ENCODE peak calls at places on chromosomes 1 and 21, in six cellular contexts. K, H, I, L, A and J are unnamed samples.

GRCh38 chr1:65389296-65389695 is 31.2 kb upstream of the LEPR start:
- DNase-seq in K (no peak), H (no peak), I (no peak), L (no peak), A (no peak), J (no peak)

GRCh38 chr1:235557495-235557894 is 53.2 kb upstream of the B3GALNT2 start:
- DNase-seq in K (no peak), H (no peak), I (peak), L (no peak), A (no peak), J (no peak)

GRCh38 chr1:78043436-78043835 is 2.3 kb upstream of the GIPC2 start:
- DNase-seq in K (no peak), H (no peak), I (no peak), L (no peak), A (no peak), J (no peak)

GRCh38 chr1:201553496-201554166 is 14.7 kb downstream of the NAV1 start:
- DNase-seq in K (peak), H (no peak), I (no peak), L (no peak), A (no peak), J (no peak)

GRCh38 chr1:218804014-218804785 is 369.5 kb upstream of the LYPLAL1 start:
- DNase-seq in K (peak), H (no peak), I (no peak), L (no peak), A (no peak), J (no peak)

GRCh38 chr1:909861-910310 is 13.8 kb upstream of the SAMD11 start:
- DNase-seq in K (no peak), H (no peak), I (no peak), L (peak), A (no peak), J (no peak)

GRCh38 chr1:210143465-210144062 is 89.0 kb upstream of the SERTAD4 start:
- DNase-seq in K (peak), H (peak), I (peak), L (peak), A (peak), J (peak)

GRCh38 chr1:25611843-25612242 is 4.7 kb upstream of the MAN1C1 start:
- DNase-seq in K (no peak), H (no peak), I (no peak), L (no peak), A (no peak), J (no peak)

GRCh38 chr1:8985915-8986813 is 40.1 kb downstream of the SLC2A7 start:
- DNase-seq in K (peak), H (peak), I (no peak), L (peak), A (peak), J (peak)

GRCh38 chr1:67749263-67749843 is 64.4 kb downstream of the GADD45A start:
- DNase-seq in K (no peak), H (no peak), I (no peak), L (no peak), A (no peak), J (no peak)

GRCh38 chr1:18480315-18481189 is at the start of gene KLHDC7A:
- DNase-seq in K (no peak), H (no peak), I (no peak), L (no peak), A (peak), J (no peak)

GRCh38 chr21:41080485-41080884 is 87.5 kb upstream of the BACE2 start:
- DNase-seq in K (no peak), H (no peak), I (no peak), L (no peak), A (no peak), J (no peak)

GRCh38 chr1:66535149-66535548 is 1.2 kb downstream of the SGIP1 start:
- DNase-seq in K (no peak), H (no peak), I (no peak), L (no peak), A (no peak), J (no peak)

GRCh38 chr1:216945506-216946080 is 222.4 kb upstream of the ESRRG start:
- DNase-seq in K (no peak), H (no peak), I (no peak), L (no peak), A (no peak), J (no peak)

GRCh38 chr1:107477233-107477632 is 336.4 kb downstream of the NTNG1 start:
- DNase-seq in K (no peak), H (no peak), I (peak), L (no peak), A (peak), J (no peak)

GRCh38 chr1:6785721-6786505 is 659 bp downstream of the CAMTA1 start:
- DNase-seq in K (peak), H (peak), I (peak), L (no peak), A (peak), J (no peak)

GRCh38 chr1:8520483-8520966 is 202.6 kb downstream of the SLC45A1 start:
- DNase-seq in K (no peak), H (no peak), I (no peak), L (no peak), A (no peak), J (no peak)

GRCh38 chr1:187921426-187921825 is 1092.7 kb downstream of the PLA2G4A start:
- DNase-seq in K (peak), H (no peak), I (no peak), L (no peak), A (peak), J (no peak)

GRCh38 chr1:36083635-36084501 is at the start of gene TEKT2:
- DNase-seq in K (no peak), H (no peak), I (no peak), L (peak), A (no peak), J (peak)

GRCh38 chr1:165949335-165950130 is 122.1 kb downstream of the UCK2 start:
- DNase-seq in K (no peak), H (no peak), I (no peak), L (no peak), A (no peak), J (no peak)

GRCh38 chr1:175530981-175531380 is 212.4 kb downstream of the TNR start:
- DNase-seq in K (no peak), H (no peak), I (no peak), L (no peak), A (no peak), J (no peak)

GRCh38 chr1:204043680-204044079 is 29.2 kb upstream of the SOX13 start:
- DNase-seq in K (no peak), H (peak), I (no peak), L (no peak), A (no peak), J (no peak)

GRCh38 chr1:208265525-208265924 is 21.3 kb upstream of the PLXNA2 start:
- DNase-seq in K (no peak), H (no peak), I (no peak), L (no peak), A (no peak), J (no peak)

GRCh38 chr1:42941640-42942330 is 16.9 kb downstream of the SLC2A1 start:
- DNase-seq in K (peak), H (peak), I (peak), L (no peak), A (peak), J (peak)

GRCh38 chr1:30527511-30528140 is 195.8 kb downstream of the MATN1 start:
- DNase-seq in K (no peak), H (peak), I (no peak), L (no peak), A (no peak), J (peak)

GRCh38 chr21:38798481-38798882 is 7.2 kb upstream of the ETS2 start:
- DNase-seq in K (no peak), H (no peak), I (peak), L (no peak), A (peak), J (no peak)

GRCh38 chr21:44657635-44658183 is at the start of gene KRTAP12-3:
- DNase-seq in K (peak), H (no peak), I (peak), L (no peak), A (no peak), J (no peak)
- H3K27ac ChIP-seq in K (no peak), H (no peak), I (peak), L (no peak), A (no peak), J (no peak)

DNA sequence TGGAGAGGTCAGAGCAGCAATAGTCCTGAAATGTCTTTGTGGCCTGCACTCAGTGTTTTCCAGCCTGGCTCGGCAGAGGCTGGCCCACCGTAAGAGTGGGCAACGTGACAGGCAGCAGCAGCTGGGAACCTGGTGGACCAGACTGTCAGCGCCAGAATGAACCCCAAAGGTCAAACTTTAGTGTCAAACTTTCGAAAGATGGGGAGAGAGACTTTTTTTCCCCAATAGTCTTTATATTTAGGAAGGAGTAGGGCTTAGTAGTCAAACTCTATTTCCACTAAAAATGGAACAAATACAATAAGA is 10.2 kb downstream of the BLACAT1 start:
- DNase-seq in K (no peak), H (no peak), I (no peak), L (no peak), A (no peak), J (no peak)
- H3K4me3 ChIP-seq in K (no peak), H (peak), I (no peak), L (peak), A (no peak), J (no peak)

GRCh38 chr1:196105901-196106300 is 502.3 kb downstream of the KCNT2 start:
- DNase-seq in K (no peak), H (no peak), I (no peak), L (no peak), A (no peak), J (no peak)
- H3K27ac ChIP-seq in K (no peak), H (no peak), I (no peak), L (no peak), A (no peak), J (no peak)

GRCh38 chr1:153612755-153613331 is at the start of gene S100A16:
- DNase-seq in K (peak), H (peak), I (no peak), L (no peak), A (peak), J (peak)
- H3K4me3 ChIP-seq in K (peak), H (peak), I (no peak), L (peak), A (peak), J (peak)

DNA sequence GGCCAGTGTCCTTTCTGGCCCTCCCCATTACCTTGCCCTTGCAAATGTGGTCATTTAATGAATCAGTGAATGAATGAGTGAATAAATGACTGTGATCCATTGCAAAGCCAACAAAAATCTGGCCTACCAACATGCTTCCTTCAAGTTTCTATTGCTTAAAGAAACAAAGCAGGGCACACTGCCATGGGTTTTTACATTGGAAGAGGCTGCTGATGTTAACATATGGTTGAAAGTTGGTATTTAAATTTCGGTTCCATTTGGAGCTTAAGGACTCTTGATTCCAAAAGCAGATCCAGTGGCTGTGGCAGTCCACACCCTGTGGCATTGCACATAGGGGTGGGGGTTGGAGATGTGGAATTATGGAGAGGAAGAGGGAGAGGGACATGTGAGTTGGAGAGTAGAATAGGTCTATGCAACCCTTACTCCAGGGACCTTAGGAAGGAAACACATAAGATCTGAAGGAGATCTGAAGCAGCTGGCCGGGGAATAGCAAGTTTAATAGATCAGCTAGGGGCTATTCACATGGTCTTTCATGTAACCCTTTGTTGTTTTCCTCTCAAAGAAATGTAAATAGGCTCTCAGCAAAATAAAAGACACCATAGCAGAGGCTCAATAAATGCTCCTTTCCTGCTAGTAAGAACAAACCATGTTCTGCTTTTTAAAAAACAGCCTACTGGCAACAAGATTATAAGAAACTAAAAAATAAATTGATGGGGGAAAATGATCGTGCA is 7.2 kb downstream of the ABCA4 start:
- DNase-seq in K (no peak), H (no peak), I (no peak), L (no peak), A (no peak), J (no peak)
- H3K27ac ChIP-seq in K (no peak), H (no peak), I (no peak), L (peak), A (no peak), J (no peak)

GRCh38 chr1:23555225-23555801 is 4.0 kb downstream of the ID3 start:
- DNase-seq in K (peak), H (peak), I (no peak), L (no peak), A (peak), J (no peak)
- H3K4me3 ChIP-seq in K (peak), H (peak), I (peak), L (peak), A (peak), J (no peak)

GRCh38 chr1:41878495-41878894 is 40.2 kb downstream of the HIVEP3 start:
- DNase-seq in K (no peak), H (no peak), I (no peak), L (no peak), A (no peak), J (no peak)

GRCh38 chr1:41874903-41875411 is 43.8 kb downstream of the HIVEP3 start:
- DNase-seq in K (no peak), H (no peak), I (no peak), L (no peak), A (no peak), J (no peak)

GRCh38 chr1:41878911-41879310 is 39.8 kb downstream of the HIVEP3 start:
- DNase-seq in K (no peak), H (no peak), I (no peak), L (no peak), A (no peak), J (no peak)

GRCh38 chr1:41875487-41875886 is 43.2 kb downstream of the HIVEP3 start:
- DNase-seq in K (no peak), H (peak), I (no peak), L (no peak), A (no peak), J (no peak)

DNA sequence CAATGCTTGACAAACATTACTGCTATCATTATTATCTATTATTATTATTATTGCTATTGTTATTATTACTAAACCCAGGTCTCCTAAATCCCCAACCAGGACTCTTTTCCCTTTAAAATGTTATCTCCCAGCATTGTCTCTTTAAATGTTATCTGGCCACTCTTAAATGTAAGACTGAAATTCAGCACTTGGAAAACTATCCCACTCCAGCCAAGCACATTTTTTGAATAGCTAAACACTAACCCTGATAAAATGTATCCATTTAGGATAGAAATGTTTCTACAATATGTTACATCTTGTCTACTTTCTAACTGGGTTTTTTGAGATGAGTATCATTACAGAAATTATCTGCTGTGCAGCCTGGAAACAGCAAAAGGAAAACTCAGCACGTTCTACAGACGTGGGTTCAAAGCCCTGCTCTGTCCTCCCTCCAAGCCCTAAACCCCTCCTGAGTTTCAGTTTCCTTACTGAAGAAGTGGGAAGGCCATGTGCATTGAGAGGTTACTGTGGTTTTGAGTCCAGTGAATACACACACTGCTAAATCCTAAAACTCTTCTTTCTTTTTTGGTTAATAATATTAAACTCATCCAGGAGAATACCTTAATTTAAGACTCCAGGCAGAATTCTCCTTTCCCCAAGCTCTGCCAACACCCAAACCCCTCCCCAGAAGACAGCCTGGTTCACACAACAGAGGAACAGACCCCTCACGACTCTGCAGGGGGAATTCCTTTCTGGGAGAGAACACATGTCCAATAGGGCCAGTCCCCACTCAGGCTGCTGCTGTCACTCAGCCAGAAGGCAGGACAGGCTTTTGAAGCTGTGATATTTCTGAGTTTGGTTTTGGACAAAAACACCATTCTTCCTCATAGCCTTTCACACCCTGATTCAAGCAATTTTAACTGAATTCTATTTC is 41.9 kb downstream of the HIVEP3 start:
- DNase-seq in K (peak), H (no peak), I (no peak), L (no peak), A (no peak), J (no peak)
- H3K27ac ChIP-seq in K (peak), H (peak), I (no peak), L (peak), A (no peak), J (no peak)

DNA sequence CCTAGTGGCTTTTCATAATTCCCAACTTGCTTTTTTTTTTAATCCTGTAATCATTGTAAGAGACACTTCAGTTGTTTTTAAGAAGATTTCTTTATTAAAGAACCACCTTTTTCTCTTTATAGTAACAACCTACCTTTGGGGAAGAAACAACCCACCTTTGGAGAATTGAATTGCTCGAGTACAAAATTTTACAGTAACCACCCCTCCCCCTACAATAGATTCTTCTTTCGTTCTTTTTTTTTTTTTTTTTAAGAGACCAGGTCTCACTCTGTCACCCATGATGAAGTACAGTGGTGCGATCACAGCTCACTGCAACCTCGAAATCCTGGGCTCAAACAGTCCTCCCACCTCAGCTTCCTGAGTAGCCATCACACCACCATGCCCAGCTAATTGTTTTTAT is 2.1 kb upstream of the LRRC40 start:
- DNase-seq in K (no peak), H (no peak), I (no peak), L (no peak), A (no peak), J (no peak)
- H3K4me3 ChIP-seq in K (no peak), H (peak), I (peak), L (no peak), A (no peak), J (no peak)

GRCh38 chr1:74271503-74271902 is 36.3 kb downstream of the TNNI3K start:
- DNase-seq in K (no peak), H (no peak), I (no peak), L (no peak), A (no peak), J (no peak)
- H3K27ac ChIP-seq in K (no peak), H (no peak), I (no peak), L (no peak), A (no peak), J (no peak)

GRCh38 chr1:183589836-183590224 is 429 bp downstream of the NCF2 start:
- DNase-seq in K (no peak), H (no peak), I (peak), L (no peak), A (no peak), J (no peak)
- H3K4me3 ChIP-seq in K (no peak), H (peak), I (peak), L (peak), A (no peak), J (no peak)